ENCODE peak calls at places on chromosomes 3 and 15, in eight cellular contexts. One of them, this sample, is unnamed.

GRCh38 chr3:89104499-89104898 is 2.9 kb upstream of the EPHA3 start:
- DNase-seq in adrenal gland: no peak
- DNase-seq in CD8-positive, alpha-beta T cell: no peak
- DNase-seq in testis: no peak
- DNase-seq in effector memory CD4-positive, alpha-beta T cell: no peak
- DNase-seq in fibroblast of the aortic adventitia: no peak
- DNase-seq in fibroblast of lung: peak; percentile 2
- DNase-seq in cardiac fibroblast: no peak
- DNase-seq in this sample: no peak

GRCh38 chr3:80050826-80051601 is 283.2 kb upstream of the ROBO1 start:
- DNase-seq in adrenal gland: no peak
- DNase-seq in CD8-positive, alpha-beta T cell: no peak
- DNase-seq in testis: no peak
- DNase-seq in effector memory CD4-positive, alpha-beta T cell: no peak
- DNase-seq in fibroblast of the aortic adventitia: no peak
- DNase-seq in fibroblast of lung: no peak
- DNase-seq in cardiac fibroblast: no peak
- DNase-seq in this sample: no peak

GRCh38 chr3:176032043-176032442 is 1165.2 kb downstream of the TBL1XR1 start:
- DNase-seq in adrenal gland: no peak
- DNase-seq in CD8-positive, alpha-beta T cell: no peak
- DNase-seq in testis: no peak
- DNase-seq in effector memory CD4-positive, alpha-beta T cell: no peak
- DNase-seq in fibroblast of the aortic adventitia: no peak
- DNase-seq in fibroblast of lung: peak; percentile 8
- DNase-seq in cardiac fibroblast: no peak
- DNase-seq in this sample: no peak

GRCh38 chr3:171712168-171712938 is 97.9 kb downstream of the PLD1 start:
- DNase-seq in adrenal gland: no peak
- DNase-seq in CD8-positive, alpha-beta T cell: no peak
- DNase-seq in testis: no peak
- DNase-seq in effector memory CD4-positive, alpha-beta T cell: no peak
- DNase-seq in fibroblast of the aortic adventitia: peak; percentile 57
- DNase-seq in fibroblast of lung: peak; percentile 17
- DNase-seq in cardiac fibroblast: peak; percentile 40
- DNase-seq in this sample: no peak

GRCh38 chr15:81765816-81766215 is 280.0 kb downstream of the MEX3B start:
- DNase-seq in adrenal gland: no peak
- DNase-seq in CD8-positive, alpha-beta T cell: no peak
- DNase-seq in testis: no peak
- DNase-seq in effector memory CD4-positive, alpha-beta T cell: no peak
- DNase-seq in fibroblast of the aortic adventitia: no peak
- DNase-seq in fibroblast of lung: no peak
- DNase-seq in cardiac fibroblast: no peak
- DNase-seq in this sample: no peak

GRCh38 chr3:99172736-99173657 is 271.5 kb upstream of the DCBLD2 start:
- DNase-seq in adrenal gland: peak; percentile 78
- DNase-seq in CD8-positive, alpha-beta T cell: no peak
- DNase-seq in testis: peak; percentile 82
- DNase-seq in effector memory CD4-positive, alpha-beta T cell: no peak
- DNase-seq in fibroblast of the aortic adventitia: peak; percentile 88
- DNase-seq in fibroblast of lung: peak; percentile 85
- DNase-seq in cardiac fibroblast: peak; percentile 91
- DNase-seq in this sample: no peak

GRCh38 chr3:33447958-33448357 is 7.8 kb upstream of the UBP1 start:
- DNase-seq in adrenal gland: no peak
- DNase-seq in CD8-positive, alpha-beta T cell: no peak
- DNase-seq in testis: no peak
- DNase-seq in effector memory CD4-positive, alpha-beta T cell: no peak
- DNase-seq in fibroblast of the aortic adventitia: no peak
- DNase-seq in fibroblast of lung: no peak
- DNase-seq in cardiac fibroblast: no peak
- DNase-seq in this sample: no peak

GRCh38 chr15:82122754-82123400 is 77.1 kb upstream of the MEX3B start:
- DNase-seq in adrenal gland: peak; percentile 86
- DNase-seq in CD8-positive, alpha-beta T cell: no peak
- DNase-seq in testis: peak; percentile 57
- DNase-seq in effector memory CD4-positive, alpha-beta T cell: no peak
- DNase-seq in fibroblast of the aortic adventitia: peak; percentile 97
- DNase-seq in fibroblast of lung: peak; percentile 98
- DNase-seq in cardiac fibroblast: peak; percentile 99
- DNase-seq in this sample: no peak

GRCh38 chr3:32405711-32406323 is 14.2 kb downstream of the CMTM7 start:
- DNase-seq in adrenal gland: no peak
- DNase-seq in CD8-positive, alpha-beta T cell: no peak
- DNase-seq in testis: no peak
- DNase-seq in effector memory CD4-positive, alpha-beta T cell: no peak
- DNase-seq in fibroblast of the aortic adventitia: no peak
- DNase-seq in fibroblast of lung: no peak
- DNase-seq in cardiac fibroblast: no peak
- DNase-seq in this sample: no peak

GRCh38 chr3:169244119-169244864 is 419.2 kb downstream of the MECOM start:
- DNase-seq in adrenal gland: no peak
- DNase-seq in CD8-positive, alpha-beta T cell: no peak
- DNase-seq in testis: no peak
- DNase-seq in effector memory CD4-positive, alpha-beta T cell: no peak
- DNase-seq in fibroblast of the aortic adventitia: no peak
- DNase-seq in fibroblast of lung: no peak
- DNase-seq in cardiac fibroblast: no peak
- DNase-seq in this sample: no peak

DNA sequence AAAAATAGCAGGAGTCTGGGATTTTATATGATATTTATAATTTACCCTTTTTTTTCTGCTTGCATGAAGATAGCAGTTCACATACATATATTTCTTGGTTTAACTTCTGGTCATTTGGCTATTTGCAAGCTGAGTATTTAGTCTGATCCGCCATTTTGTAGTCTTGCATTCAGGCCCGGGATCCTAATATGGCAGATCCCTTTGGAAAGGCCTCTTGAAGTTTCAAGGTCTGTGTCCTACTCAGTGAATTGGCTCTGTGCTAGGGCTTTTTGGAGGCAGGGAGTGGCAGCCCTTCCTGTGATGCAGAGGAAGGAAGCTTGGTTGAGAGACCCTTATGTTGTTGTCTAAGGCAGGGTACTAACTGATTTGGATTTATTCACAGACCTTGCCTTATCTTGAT is 2.9 kb downstream of the SNRPN start:
- DNase-seq in adrenal gland: peak; percentile 18
- DNase-seq in CD8-positive, alpha-beta T cell: no peak
- DNase-seq in testis: peak; percentile 22
- DNase-seq in effector memory CD4-positive, alpha-beta T cell: no peak
- DNase-seq in fibroblast of the aortic adventitia: no peak
- DNase-seq in fibroblast of lung: no peak
- DNase-seq in cardiac fibroblast: no peak
- DNase-seq in this sample: no peak
- H3K4me3 ChIP-seq in adrenal gland: no peak overlapping the region
- H3K4me3 ChIP-seq in CD8-positive, alpha-beta T cell: no peak overlapping the region
- H3K4me3 ChIP-seq in testis: no peak overlapping the region
- H3K4me3 ChIP-seq in effector memory CD4-positive, alpha-beta T cell: no peak overlapping the region
- H3K4me3 ChIP-seq in fibroblast of the aortic adventitia: no peak overlapping the region
- H3K4me3 ChIP-seq in fibroblast of lung: no peak overlapping the region
- H3K4me3 ChIP-seq in cardiac fibroblast: no peak overlapping the region
- H3K4me3 ChIP-seq in this sample: no peak overlapping the region

DNA sequence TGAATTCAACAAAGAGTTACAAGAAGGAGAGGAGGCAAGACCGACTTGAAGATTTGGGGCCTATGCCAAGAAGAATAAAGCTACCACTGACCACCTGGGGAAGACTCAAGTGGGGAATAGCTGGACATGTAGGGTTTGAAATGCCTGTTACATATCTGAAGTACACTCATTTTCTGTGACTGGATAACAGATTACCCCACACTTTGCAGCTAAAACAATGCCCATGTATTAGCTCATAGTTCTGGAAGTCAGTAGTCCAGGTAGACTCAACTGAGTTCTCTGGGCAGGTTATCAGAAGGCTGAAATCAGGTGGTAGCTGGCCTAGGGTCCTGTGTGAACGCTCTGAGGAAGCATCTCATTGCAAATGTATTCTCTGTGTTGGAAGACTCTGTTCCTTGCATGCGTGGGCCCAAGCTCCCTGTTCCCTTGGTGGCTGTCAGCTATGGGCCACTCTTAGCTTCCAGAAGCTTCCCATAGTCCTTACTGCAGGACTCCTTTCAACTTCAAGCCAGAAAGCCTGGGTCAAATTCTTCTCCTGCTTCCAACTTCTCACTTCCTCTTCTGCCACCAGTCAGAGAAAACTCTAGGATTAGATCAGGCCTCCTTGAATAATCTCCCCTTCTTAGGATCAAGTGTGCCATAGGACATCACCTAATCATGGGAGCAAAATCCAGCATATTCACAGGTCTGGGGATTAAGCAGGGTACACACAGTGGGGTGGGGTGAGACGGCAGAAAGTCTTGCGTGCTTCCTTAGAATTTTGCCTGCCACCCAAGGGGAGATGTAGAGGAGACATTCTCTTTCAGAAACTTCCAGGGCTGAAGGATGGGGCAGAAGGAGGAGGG is 187.8 kb downstream of the SHQ1 start:
- DNase-seq in adrenal gland: no peak
- DNase-seq in CD8-positive, alpha-beta T cell: no peak
- DNase-seq in testis: no peak
- DNase-seq in effector memory CD4-positive, alpha-beta T cell: no peak
- DNase-seq in fibroblast of the aortic adventitia: no peak
- DNase-seq in fibroblast of lung: no peak
- DNase-seq in cardiac fibroblast: no peak
- DNase-seq in this sample: no peak
- H3K4me3 ChIP-seq in adrenal gland: no peak overlapping the region
- H3K4me3 ChIP-seq in CD8-positive, alpha-beta T cell: no peak overlapping the region
- H3K4me3 ChIP-seq in testis: no peak overlapping the region
- H3K4me3 ChIP-seq in effector memory CD4-positive, alpha-beta T cell: no peak overlapping the region
- H3K4me3 ChIP-seq in fibroblast of the aortic adventitia: no peak overlapping the region
- H3K4me3 ChIP-seq in fibroblast of lung: no peak overlapping the region
- H3K4me3 ChIP-seq in cardiac fibroblast: no peak overlapping the region
- H3K4me3 ChIP-seq in this sample: no peak overlapping the region

GRCh38 chr3:126267976-126268615 is 87.7 kb upstream of the ALDH1L1 start:
- DNase-seq in adrenal gland: no peak
- DNase-seq in CD8-positive, alpha-beta T cell: no peak
- DNase-seq in testis: no peak
- DNase-seq in effector memory CD4-positive, alpha-beta T cell: no peak
- DNase-seq in fibroblast of the aortic adventitia: no peak
- DNase-seq in fibroblast of lung: no peak
- DNase-seq in cardiac fibroblast: no peak
- DNase-seq in this sample: no peak
- H3K4me3 ChIP-seq in adrenal gland: no peak overlapping the region
- H3K4me3 ChIP-seq in CD8-positive, alpha-beta T cell: no peak overlapping the region
- H3K4me3 ChIP-seq in testis: no peak overlapping the region
- H3K4me3 ChIP-seq in effector memory CD4-positive, alpha-beta T cell: no peak overlapping the region
- H3K4me3 ChIP-seq in fibroblast of the aortic adventitia: peak overlapping the region; percentile 48
- H3K4me3 ChIP-seq in fibroblast of lung: peak overlapping the region; percentile 26
- H3K4me3 ChIP-seq in cardiac fibroblast: peak overlapping the region; percentile 32
- H3K4me3 ChIP-seq in this sample: no peak overlapping the region

GRCh38 chr15:85583404-85584390 is 203.3 kb downstream of the AKAP13 start:
- DNase-seq in adrenal gland: peak; percentile 34
- DNase-seq in CD8-positive, alpha-beta T cell: no peak
- DNase-seq in testis: peak; percentile 58
- DNase-seq in effector memory CD4-positive, alpha-beta T cell: no peak
- DNase-seq in fibroblast of the aortic adventitia: peak; percentile 58
- DNase-seq in fibroblast of lung: peak; percentile 81
- DNase-seq in cardiac fibroblast: peak; percentile 88
- DNase-seq in this sample: peak; percentile 13

GRCh38 chr15:85582076-85582718 is 201.8 kb downstream of the AKAP13 start:
- DNase-seq in adrenal gland: peak; percentile 43
- DNase-seq in CD8-positive, alpha-beta T cell: no peak
- DNase-seq in testis: no peak
- DNase-seq in effector memory CD4-positive, alpha-beta T cell: peak; percentile 14
- DNase-seq in fibroblast of the aortic adventitia: peak; percentile 81
- DNase-seq in fibroblast of lung: peak; percentile 53
- DNase-seq in cardiac fibroblast: peak; percentile 94
- DNase-seq in this sample: peak; percentile 66

GRCh38 chr15:85582719-85583089 is 202.3 kb downstream of the AKAP13 start:
- DNase-seq in adrenal gland: peak; percentile 67
- DNase-seq in CD8-positive, alpha-beta T cell: peak; percentile 55
- DNase-seq in testis: peak; percentile 79
- DNase-seq in effector memory CD4-positive, alpha-beta T cell: peak; percentile 52
- DNase-seq in fibroblast of the aortic adventitia: peak; percentile 49
- DNase-seq in fibroblast of lung: peak; percentile 58
- DNase-seq in cardiac fibroblast: peak; percentile 71
- DNase-seq in this sample: peak; percentile 68

GRCh38 chr15:85587707-85588441 is 206.9 kb downstream of the KLHL25 start:
- DNase-seq in adrenal gland: no peak
- DNase-seq in CD8-positive, alpha-beta T cell: no peak
- DNase-seq in testis: no peak
- DNase-seq in effector memory CD4-positive, alpha-beta T cell: no peak
- DNase-seq in fibroblast of the aortic adventitia: peak; percentile 73
- DNase-seq in fibroblast of lung: peak; percentile 59
- DNase-seq in cardiac fibroblast: peak; percentile 94
- DNase-seq in this sample: no peak

GRCh38 chr15:85584791-85585360 is 204.5 kb downstream of the AKAP13 start:
- DNase-seq in adrenal gland: no peak
- DNase-seq in CD8-positive, alpha-beta T cell: no peak
- DNase-seq in testis: no peak
- DNase-seq in effector memory CD4-positive, alpha-beta T cell: no peak
- DNase-seq in fibroblast of the aortic adventitia: no peak
- DNase-seq in fibroblast of lung: no peak
- DNase-seq in cardiac fibroblast: no peak
- DNase-seq in this sample: peak; percentile 38
- H3K4me3 ChIP-seq in adrenal gland: no peak overlapping the region
- H3K4me3 ChIP-seq in CD8-positive, alpha-beta T cell: no peak overlapping the region
- H3K4me3 ChIP-seq in testis: no peak overlapping the region
- H3K4me3 ChIP-seq in effector memory CD4-positive, alpha-beta T cell: peak overlapping the region; percentile 54
- H3K4me3 ChIP-seq in fibroblast of the aortic adventitia: no peak overlapping the region
- H3K4me3 ChIP-seq in fibroblast of lung: no peak overlapping the region
- H3K4me3 ChIP-seq in cardiac fibroblast: no peak overlapping the region
- H3K4me3 ChIP-seq in this sample: peak overlapping the region; percentile 23

DNA sequence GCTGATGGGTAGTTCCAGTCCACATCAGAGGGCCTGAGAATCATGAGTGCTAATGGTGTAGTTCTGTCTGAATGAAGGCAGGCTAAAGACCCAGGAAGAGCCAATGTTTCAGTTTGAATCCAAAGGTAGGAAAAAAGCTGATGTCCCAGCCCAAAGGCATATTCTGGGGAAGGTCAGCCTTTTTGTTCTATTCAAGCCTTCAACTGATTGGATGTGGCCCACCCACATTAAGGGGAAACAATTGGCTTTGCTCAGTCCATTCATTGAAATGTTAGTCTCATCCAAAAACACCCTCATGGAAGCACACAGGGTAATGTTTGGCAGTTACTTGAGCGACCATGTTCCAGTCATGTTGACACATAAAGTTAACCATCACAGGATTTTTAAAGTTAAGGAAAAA is 25.9 kb downstream of the EPHB1 start:
- DNase-seq in adrenal gland: no peak
- DNase-seq in CD8-positive, alpha-beta T cell: no peak
- DNase-seq in testis: no peak
- DNase-seq in effector memory CD4-positive, alpha-beta T cell: no peak
- DNase-seq in fibroblast of the aortic adventitia: no peak
- DNase-seq in fibroblast of lung: no peak
- DNase-seq in cardiac fibroblast: no peak
- DNase-seq in this sample: no peak
- H3K4me3 ChIP-seq in adrenal gland: no peak overlapping the region
- H3K4me3 ChIP-seq in CD8-positive, alpha-beta T cell: no peak overlapping the region
- H3K4me3 ChIP-seq in testis: no peak overlapping the region
- H3K4me3 ChIP-seq in effector memory CD4-positive, alpha-beta T cell: no peak overlapping the region
- H3K4me3 ChIP-seq in fibroblast of the aortic adventitia: no peak overlapping the region
- H3K4me3 ChIP-seq in fibroblast of lung: no peak overlapping the region
- H3K4me3 ChIP-seq in cardiac fibroblast: no peak overlapping the region
- H3K4me3 ChIP-seq in this sample: no peak overlapping the region

This sample was measured in CD4-positive, alpha-beta memory T cell.